ENCODE peak calls at places on chromosomes 16 and 17, in five cellular contexts. S is activated gamma-delta T cell treated with Interleukin-2 at 50 U/mL for 16 hours, H is retina, T is osteocyte, J is COR-L47. A is an unnamed sample.

GRCh38 chr16:30997000-30997886 is 12.2 kb downstream of the HSD3B7 start:
- DNase-seq in S (peak; percentile 78), H (peak; percentile 58), T (no peak), J (peak; percentile 34), A (peak; percentile 66)

GRCh38 chr17:77248216-77249054 is 107.7 kb downstream of the SEC14L1 start:
- DNase-seq in S (no peak), H (no peak), T (no peak), J (no peak), A (no peak)

GRCh38 chr17:62319846-62320245 is 60.5 kb upstream of the EFCAB3 start:
- DNase-seq in S (no peak), H (no peak), T (no peak), J (no peak), A (no peak)

GRCh38 chr16:74608944-74609343 is 2.0 kb upstream of the GLG1 start:
- DNase-seq in S (peak; percentile 12), H (no peak), T (no peak), J (no peak), A (no peak)

GRCh38 chr17:50100921-50101345 is 5.8 kb downstream of the PDK2 start:
- DNase-seq in S (no peak), H (no peak), T (no peak), J (no peak), A (peak; percentile 31)

GRCh38 chr16:54926166-54926838 is 4.4 kb upstream of the IRX5 start:
- DNase-seq in S (no peak), H (no peak), T (no peak), J (peak; percentile 17), A (peak; percentile 73)

GRCh38 chr17:61302911-61303310 is 96.7 kb upstream of the TBX2 start:
- DNase-seq in S (no peak), H (no peak), T (no peak), J (no peak), A (no peak)

GRCh38 chr16:58020628-58021521 is 4.7 kb upstream of the MMP15 start:
- DNase-seq in S (peak; percentile 64), H (peak; percentile 88), T (no peak), J (peak; percentile 14), A (peak; percentile 39)

GRCh38 chr17:50605434-50605833 is 29.2 kb upstream of the ABCC3 start:
- DNase-seq in S (no peak), H (no peak), T (no peak), J (no peak), A (no peak)

GRCh38 chr16:586047-586644 is 3.7 kb upstream of the RAB40C start:
- DNase-seq in S (no peak), H (no peak), T (no peak), J (no peak), A (no peak)

GRCh38 chr17:57517216-57517518 is 227.9 kb downstream of the CCDC182 start:
- DNase-seq in S (no peak), H (no peak), T (no peak), J (no peak), A (no peak)